ENCODE peak calls at places on chromosome 14, in four cellular contexts. D is brain microvascular endothelial cell, Q is ovary, I is lung. P is an unnamed sample.

GRCh38 chr14:93320489-93320888 is 12.3 kb downstream of the BTBD7 start:
- DNase-seq in D (no peak), Q (no peak), I (no peak), P (no peak)

GRCh38 chr14:90495357-90496276 is 98.8 kb downstream of the CALM1 start:
- DNase-seq in D (peak), Q (peak), I (no peak), P (no peak)

GRCh38 chr14:77574446-77575125 is 41.9 kb downstream of the SPTLC2 start:
- DNase-seq in D (no peak), Q (no peak), I (no peak), P (no peak)

GRCh38 chr14:103071544-103072251 is 12.3 kb upstream of the LBHD2 start:
- DNase-seq in D (no peak), Q (no peak), I (no peak), P (peak)

GRCh38 chr14:81991998-81992397 is 458.3 kb upstream of the SEL1L start:
- DNase-seq in D (no peak), Q (no peak), I (no peak), P (no peak)

GRCh38 chr14:24982472-24983155 is 67.3 kb downstream of the STXBP6 start:
- DNase-seq in D (peak), Q (no peak), I (no peak), P (no peak)

GRCh38 chr14:102058146-102058545 is 28.7 kb downstream of the HSP90AA1 start:
- DNase-seq in D (peak), Q (no peak), I (no peak), P (no peak)

GRCh38 chr14:78253986-78254385 is 83.8 kb downstream of the NRXN3 start:
- DNase-seq in D (peak), Q (no peak), I (no peak), P (no peak)

GRCh38 chr14:103395245-103395644 is 10.0 kb downstream of the MARK3 start:
- DNase-seq in D (peak), Q (no peak), I (no peak), P (no peak)

GRCh38 chr14:79708991-79709390 is 502.3 kb downstream of the DIO2 start:
- DNase-seq in D (peak), Q (no peak), I (no peak), P (no peak)

GRCh38 chr14:78070344-78070743 is 99.8 kb upstream of the NRXN3 start:
- DNase-seq in D (no peak), Q (no peak), I (no peak), P (no peak)

GRCh38 chr14:71586131-71586893 is 345.9 kb upstream of the RGS6 start:
- DNase-seq in D (no peak), Q (peak), I (no peak), P (no peak)

GRCh38 chr14:36086629-36087380 is 89.7 kb downstream of the PTCSC3 start:
- DNase-seq in D (no peak), Q (no peak), I (no peak), P (no peak)

GRCh38 chr14:69673578-69674305 is 62.3 kb downstream of the SUSD6 start:
- DNase-seq in D (no peak), Q (no peak), I (no peak), P (no peak)

GRCh38 chr14:71193663-71194062 is 286.4 kb downstream of the PCNX1 start:
- DNase-seq in D (no peak), Q (no peak), I (no peak), P (no peak)

GRCh38 chr14:68753696-68754095 is 39.2 kb downstream of the ZFP36L1 start:
- DNase-seq in D (no peak), Q (no peak), I (no peak), P (no peak)

GRCh38 chr14:69013943-69014782 is 35.1 kb upstream of the ACTN1 start:
- DNase-seq in D (peak), Q (no peak), I (peak), P (peak)

GRCh38 chr14:101828038-101828437 is 66.5 kb downstream of the PPP2R5C start:
- DNase-seq in D (no peak), Q (no peak), I (no peak), P (no peak)

GRCh38 chr14:100187247-100187833 is 27.9 kb upstream of the DEGS2 start:
- DNase-seq in D (no peak), Q (no peak), I (no peak), P (peak)

GRCh38 chr14:98935921-98936320 is 336.1 kb downstream of the BCL11B start:
- DNase-seq in D (no peak), Q (no peak), I (no peak), P (no peak)

GRCh38 chr14:99619873-99620834 is 16.1 kb upstream of the CCDC85C start:
- DNase-seq in D (no peak), Q (no peak), I (no peak), P (no peak)

GRCh38 chr14:35988972-35989690 is 163.0 kb downstream of the BRMS1L start:
- DNase-seq in D (no peak), Q (no peak), I (no peak), P (no peak)

GRCh38 chr14:99146991-99147740 is 124.8 kb downstream of the BCL11B start:
- DNase-seq in D (no peak), Q (no peak), I (no peak), P (no peak)

GRCh38 chr14:69828879-69829278 is 31.8 kb upstream of the SLC10A1 start:
- DNase-seq in D (no peak), Q (no peak), I (no peak), P (no peak)

GRCh38 chr14:22305563-22306127 is 283.4 kb downstream of the DAD1 start:
- DNase-seq in D (no peak), Q (no peak), I (no peak), P (no peak)

GRCh38 chr14:64706552-64707193 is 2.4 kb downstream of the PLEKHG3 start:
- DNase-seq in D (no peak), Q (peak), I (no peak), P (no peak)

GRCh38 chr14:36317650-36318049 is 2.8 kb downstream of the MBIP start:
- DNase-seq in D (no peak), Q (no peak), I (no peak), P (no peak)

GRCh38 chr14:58717211-58717610 is 79.4 kb downstream of the DACT1 start:
- DNase-seq in D (no peak), Q (no peak), I (no peak), P (no peak)

GRCh38 chr14:36781897-36782296 is 120.2 kb downstream of the PAX9 start:
- DNase-seq in D (no peak), Q (no peak), I (no peak), P (no peak)

GRCh38 chr14:64773046-64773445 is 68.8 kb downstream of the PLEKHG3 start:
- DNase-seq in D (no peak), Q (no peak), I (no peak), P (no peak)

GRCh38 chr14:28272270-28272669 is 494.3 kb upstream of the FOXG1 start:
- DNase-seq in D (no peak), Q (no peak), I (no peak), P (no peak)

GRCh38 chr14:22594156-22594716 is 3.9 kb upstream of the ABHD4 start:
- DNase-seq in D (peak), Q (no peak), I (no peak), P (no peak)

DNA sequence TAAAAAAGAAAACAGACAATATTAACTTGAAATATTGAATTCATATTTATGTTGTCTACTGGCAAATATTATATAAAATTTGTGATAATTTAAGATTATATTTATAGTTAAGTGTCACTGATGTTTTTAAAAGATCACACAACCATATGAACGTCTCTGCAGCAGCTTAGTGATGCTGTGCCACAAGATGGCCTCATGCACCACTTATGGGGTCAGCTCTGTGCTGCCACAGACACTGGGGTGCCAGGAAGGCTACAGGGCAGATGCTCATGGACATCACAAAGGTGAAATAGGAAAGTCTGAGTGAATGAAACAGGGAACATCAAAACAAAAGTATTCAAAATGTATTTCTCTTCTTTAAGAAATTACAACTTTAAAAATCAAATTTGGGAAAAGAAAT is 13.1 kb downstream of the ATXN3 start:
- DNase-seq in D (no peak), Q (no peak), I (no peak), P (no peak)
- TF ChIP-seq CTCF in D (peak), Q (no peak), I (peak), P (no peak)

GRCh38 chr14:92317511-92317910 is 5.5 kb upstream of the SLC24A4 start:
- DNase-seq in D (peak), Q (no peak), I (no peak), P (no peak)

GRCh38 chr14:92316937-92317336 is 6.0 kb upstream of the SLC24A4 start:
- DNase-seq in D (no peak), Q (no peak), I (no peak), P (no peak)

GRCh38 chr14:92316116-92316515 is 6.8 kb upstream of the SLC24A4 start:
- DNase-seq in D (no peak), Q (no peak), I (no peak), P (no peak)

GRCh38 chr14:92314182-92314581 is 8.8 kb upstream of the SLC24A4 start:
- DNase-seq in D (no peak), Q (no peak), I (no peak), P (no peak)

GRCh38 chr14:92315050-92315785 is 7.7 kb upstream of the SLC24A4 start:
- DNase-seq in D (no peak), Q (no peak), I (no peak), P (no peak)
- TF ChIP-seq CTCF in D (no peak), Q (no peak), I (no peak), P (no peak)

DNA sequence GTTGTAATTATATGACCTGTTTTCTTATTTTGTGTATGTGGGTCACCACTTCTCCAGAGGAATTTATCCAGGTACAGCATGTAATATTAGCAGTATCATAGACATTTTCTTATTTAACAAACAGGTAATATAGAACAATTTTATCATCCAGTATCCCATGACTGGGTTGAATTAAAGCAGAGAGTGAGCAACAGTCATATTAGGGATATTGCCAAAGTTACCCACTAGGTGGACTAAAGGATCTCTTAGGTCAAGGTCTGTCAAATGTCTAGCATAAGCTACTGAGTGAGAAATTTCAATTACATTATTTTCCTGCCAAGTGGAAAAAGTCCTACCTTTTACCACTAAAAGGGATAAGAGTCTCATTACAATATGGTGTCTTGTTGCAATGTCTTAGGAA is 62.1 kb upstream of the TRIM9 start:
- DNase-seq in D (no peak), Q (no peak), I (no peak), P (no peak)
- TF ChIP-seq CTCF in D (peak), Q (no peak), I (no peak), P (no peak)

GRCh38 chr14:31930493-31931225 is 146.4 kb upstream of the ARHGAP5 start:
- DNase-seq in D (no peak), Q (no peak), I (no peak), P (no peak)

GRCh38 chr14:31932675-31933074 is 144.4 kb upstream of the ARHGAP5 start:
- DNase-seq in D (no peak), Q (no peak), I (no peak), P (no peak)

GRCh38 chr14:31927348-31927826 is 149.7 kb upstream of the ARHGAP5 start:
- DNase-seq in D (peak), Q (peak), I (no peak), P (no peak)

GRCh38 chr14:31926652-31927347 is 150.3 kb upstream of the ARHGAP5 start:
- DNase-seq in D (no peak), Q (no peak), I (no peak), P (no peak)

GRCh38 chr14:31930070-31930469 is 147.0 kb upstream of the ARHGAP5 start:
- DNase-seq in D (no peak), Q (no peak), I (no peak), P (no peak)
- TF ChIP-seq CTCF in D (no peak), Q (no peak), I (no peak), P (no peak)

GRCh38 chr14:104899781-104900180 is 24.9 kb upstream of the PLD4 start:
- DNase-seq in D (no peak), Q (no peak), I (no peak), P (no peak)
- TF ChIP-seq CTCF in D (no peak), Q (no peak), I (no peak), P (no peak)

GRCh38 chr14:75069021-75069810 is at the start of gene ZC2HC1C:
- DNase-seq in D (peak), Q (peak), I (peak), P (peak)
- TF ChIP-seq CTCF in D (no peak), Q (no peak), I (no peak), P (no peak)

GRCh38 chr14:95895720-95896119 is 19.1 kb downstream of the TUNAR start:
- DNase-seq in D (no peak), Q (no peak), I (no peak), P (no peak)
- TF ChIP-seq CTCF in D (peak), Q (no peak), I (no peak), P (no peak)

DNA sequence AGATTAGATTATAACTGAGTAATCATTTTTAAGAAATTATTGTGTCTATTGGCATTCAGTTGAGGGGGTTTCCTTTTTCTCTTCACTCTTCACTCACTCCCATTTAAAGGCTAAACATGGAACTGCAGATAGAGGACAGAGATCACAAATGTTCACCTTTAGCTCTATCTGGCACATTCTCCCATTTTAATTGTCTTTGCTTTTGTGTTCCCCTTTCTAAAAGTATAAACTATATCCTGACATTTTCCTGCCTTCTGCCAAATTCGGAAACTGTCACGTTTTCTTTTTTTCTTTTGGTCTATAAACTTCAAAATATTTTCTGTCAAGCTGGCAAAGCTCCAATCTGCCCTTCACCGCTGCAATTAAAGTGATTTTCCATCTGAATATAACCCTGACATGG is 219.8 kb upstream of the CDKN3 start:
- DNase-seq in D (no peak), Q (no peak), I (no peak), P (no peak)
- TF ChIP-seq CTCF in D (no peak), Q (no peak), I (no peak), P (no peak)

GRCh38 chr14:52695481-52696091 is at the start of gene ERO1A:
- DNase-seq in D (peak), Q (peak), I (peak), P (peak)
- TF ChIP-seq CTCF in D (no peak), Q (no peak), I (no peak), P (no peak)

DNA sequence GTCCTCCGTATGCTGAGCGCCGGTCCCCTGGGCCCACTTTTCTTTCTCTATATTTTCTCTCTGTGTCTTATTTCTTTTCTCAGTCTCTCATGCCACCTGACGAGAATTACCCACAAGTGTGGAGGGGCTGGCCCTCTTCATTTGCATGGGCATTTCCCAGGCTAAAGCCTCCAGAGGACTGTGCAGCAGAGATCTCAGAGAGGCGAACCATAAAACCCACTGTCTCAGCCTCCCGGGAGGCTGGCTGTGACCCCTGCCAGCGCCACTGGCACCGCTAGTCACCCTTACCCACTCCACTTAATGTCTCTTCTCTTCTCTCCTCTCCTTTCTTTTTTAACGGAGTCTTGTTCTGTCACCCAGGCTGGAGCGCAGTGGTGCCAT is 7.1 kb upstream of the SERPINA9 start:
- DNase-seq in D (no peak), Q (no peak), I (no peak), P (no peak)
- TF ChIP-seq CTCF in D (no peak), Q (no peak), I (no peak), P (no peak)